ENCODE peak calls at places on chromosomes 3 and 15, in four cellular contexts. J is PC-9, O is fibroblast of lung, S is GM23338. W is an unnamed sample.

GRCh38 chr3:185813691-185814215 is 11.1 kb downstream of the IGF2BP2 start:
- DNase-seq in J (no peak), S (peak; percentile 84), O (peak; percentile 93), W (no peak)

GRCh38 chr15:81419304-81419943 is 45.4 kb upstream of the TMC3 start:
- DNase-seq in O (peak; percentile 56), S (peak; percentile 83), J (no peak), W (peak; percentile 77)

GRCh38 chr3:54358969-54359648 is 236.8 kb downstream of the CACNA2D3 start:
- DNase-seq in O (no peak), S (no peak), J (no peak), W (no peak)

GRCh38 chr3:196666001-196666867 is 26.7 kb downstream of the NRROS start:
- DNase-seq in O (peak; percentile 75), S (peak; percentile 83), J (peak; percentile 74), W (peak; percentile 85)

GRCh38 chr3:51637144-51637940 is 33.7 kb upstream of the TEX264 start:
- DNase-seq in S (no peak), J (peak; percentile 71), O (no peak), W (no peak)

GRCh38 chr3:139538733-139539132 is 809 bp downstream of the RBP1 start:
- DNase-seq in S (peak; percentile 54), J (no peak), O (peak; percentile 84), W (no peak)

GRCh38 chr3:128297401-128298138 is 144.3 kb downstream of the EEFSEC start:
- DNase-seq in J (peak; percentile 82), O (no peak), S (no peak), W (peak; percentile 54)

GRCh38 chr3:17891139-17891850 is 148.9 kb upstream of the TBC1D5 start:
- DNase-seq in S (no peak), O (peak; percentile 61), J (no peak), W (no peak)

GRCh38 chr3:42772670-42773408 is at the start of gene CCDC13:
- DNase-seq in S (peak; percentile 98), J (no peak), O (peak; percentile 89), W (peak; percentile 85)

GRCh38 chr3:197847866-197848401 is 56.9 kb downstream of the LRCH3 start:
- DNase-seq in S (no peak), O (no peak), J (no peak), W (peak; percentile 52)

GRCh38 chr3:119145500-119146167 is at the start of gene TEX55:
- DNase-seq in S (peak; percentile 83), O (peak; percentile 37), J (no peak), W (peak; percentile 66)

GRCh38 chr3:166190360-166190759 is 353.1 kb upstream of the BCHE start:
- DNase-seq in J (no peak), O (peak; percentile 80), S (peak; percentile 7), W (no peak)

GRCh38 chr15:74136584-74137543 is 6.5 kb downstream of the ISLR2 start:
- DNase-seq in J (no peak), O (peak; percentile 5), S (peak; percentile 38), W (peak; percentile 41)

GRCh38 chr3:159200176-159200575 is 398.3 kb downstream of the MFSD1 start:
- DNase-seq in S (no peak), J (peak; percentile 86), O (peak; percentile 97), W (no peak)

GRCh38 chr3:173548261-173548660 is 150.7 kb downstream of the NLGN1 start:
- DNase-seq in S (no peak), J (no peak), O (no peak), W (no peak)

GRCh38 chr3:23396746-23397145 is 193.6 kb downstream of the UBE2E2 start:
- DNase-seq in O (peak; percentile 10), S (no peak), J (no peak), W (no peak)

GRCh38 chr3:47108546-47108945 is 55.4 kb downstream of the SETD2 start:
- DNase-seq in O (peak; percentile 65), S (peak; percentile 85), J (no peak), W (no peak)

GRCh38 chr3:42490243-42490642 is 12.2 kb upstream of the VIPR1 start:
- DNase-seq in J (peak; percentile 97), S (no peak), O (peak; percentile 30), W (no peak)

GRCh38 chr3:56453027-56453426 is 15.2 kb downstream of the ERC2 start:
- DNase-seq in S (no peak), O (no peak), J (no peak), W (peak; percentile 16)

GRCh38 chr3:48595526-48596121 is 495 bp upstream of the COL7A1 start:
- DNase-seq in O (peak; percentile 89), S (peak; percentile 48), J (peak; percentile 86), W (peak; percentile 70)

GRCh38 chr3:47340866-47341265 is 40.0 kb upstream of the PTPN23 start:
- DNase-seq in O (no peak), J (no peak), S (no peak), W (no peak)

GRCh38 chr15:62637498-62637897 is 405.0 kb upstream of the TPM1 start:
- DNase-seq in S (no peak), O (peak; percentile 24), J (no peak), W (no peak)

GRCh38 chr15:85642693-85643058 is 152.0 kb downstream of the KLHL25 start:
- DNase-seq in S (no peak), O (peak; percentile 84), J (no peak), W (no peak)

GRCh38 chr3:121951291-121951690 is 57.1 kb downstream of the SLC15A2 start:
- DNase-seq in S (no peak), J (no peak), O (no peak), W (no peak)

GRCh38 chr3:45665101-45665572 is 24.1 kb upstream of the SACM1L start:
- DNase-seq in O (no peak), J (peak; percentile 46), S (peak; percentile 75), W (peak; percentile 28)

GRCh38 chr15:75042730-75043508 is 19.5 kb downstream of the PPCDC start:
- DNase-seq in J (peak; percentile 99), S (peak; percentile 70), O (peak; percentile 44), W (no peak)

GRCh38 chr15:33021806-33022389 is 172.6 kb downstream of the FMN1 start:
- DNase-seq in O (peak; percentile 52), S (peak; percentile 78), J (no peak), W (peak; percentile 66)

GRCh38 chr3:179166561-179167201 is 18.5 kb downstream of the PIK3CA start:
- DNase-seq in J (no peak), O (no peak), S (no peak), W (no peak)

GRCh38 chr3:125129512-125129962 is 73.7 kb upstream of the HEG1 start:
- DNase-seq in O (peak; percentile 100), S (no peak), J (peak; percentile 81), W (peak; percentile 94)

GRCh38 chr3:98596087-98596486 is 2.7 kb upstream of the CPOX start:
- DNase-seq in S (no peak), O (no peak), J (no peak), W (no peak)

GRCh38 chr15:78415284-78415683 is 22.7 kb upstream of the IREB2 start:
- DNase-seq in J (no peak), O (peak; percentile 18), S (peak; percentile 71), W (peak; percentile 59)

GRCh38 chr3:106610362-106610997 is 741.7 kb upstream of the CBLB start:
- DNase-seq in J (no peak), O (peak; percentile 62), S (no peak), W (no peak)

GRCh38 chr3:127671523-127672428 is 976 bp upstream of the ABTB1 start:
- DNase-seq in O (peak; percentile 7), J (no peak), S (peak; percentile 32), W (peak; percentile 28)

GRCh38 chr15:69556344-69556743 is 103.7 kb downstream of the RPLP1 start:
- DNase-seq in J (no peak), O (no peak), S (no peak), W (no peak)

GRCh38 chr3:147419731-147420360 is 10.7 kb downstream of the ZIC1 start:
- DNase-seq in O (no peak), J (no peak), S (no peak), W (no peak)
- TF ChIP-seq EZH2 in O (no peak), J (no peak), S (peak; percentile 94), W (no peak)

GRCh38 chr3:126473292-126474168 is 2.2 kb downstream of the ZXDC start:
- DNase-seq in S (no peak), J (no peak), O (no peak), W (no peak)
- H3K4me3 ChIP-seq in S (peak overlapping the region; percentile 85), J (peak overlapping the region; percentile 96), O (no peak overlapping the region), W (peak overlapping the region; percentile 86)

DNA sequence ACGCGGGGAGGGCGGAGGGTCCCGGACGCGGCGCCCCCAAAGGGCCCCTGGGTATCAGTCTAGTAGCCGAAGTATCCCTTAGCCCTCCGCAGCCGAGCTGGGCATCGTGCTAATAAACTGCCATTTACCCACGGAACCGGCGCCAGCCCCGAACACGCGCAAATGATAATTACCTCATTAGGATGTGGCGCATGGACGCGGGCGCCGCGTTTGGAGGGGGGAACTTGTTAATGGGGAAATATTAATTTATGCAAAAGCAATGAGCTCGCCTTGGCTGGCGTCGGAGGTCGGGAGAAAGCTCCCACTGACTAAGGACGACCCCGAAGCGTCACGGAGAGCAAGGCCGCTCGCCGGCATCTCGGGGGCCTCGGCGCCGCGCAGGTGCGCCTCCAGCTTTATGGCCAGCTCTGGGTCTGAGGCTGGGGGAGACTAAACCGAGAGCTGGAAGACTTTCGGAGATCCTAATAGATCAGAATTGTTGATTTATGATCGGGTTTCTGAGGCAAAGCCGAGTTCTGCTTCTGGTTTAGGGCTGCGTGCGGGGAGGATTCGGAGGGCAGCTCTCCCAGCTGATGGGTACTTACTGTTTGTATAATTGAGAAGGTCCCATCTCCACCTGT is 474 bp upstream of the FEZF2 start:
- DNase-seq in O (no peak), S (peak; percentile 26), J (no peak), W (no peak)
- TF ChIP-seq EZH2 in O (peak; percentile 95), S (no peak), J (no peak), W (peak; percentile 61)

DNA sequence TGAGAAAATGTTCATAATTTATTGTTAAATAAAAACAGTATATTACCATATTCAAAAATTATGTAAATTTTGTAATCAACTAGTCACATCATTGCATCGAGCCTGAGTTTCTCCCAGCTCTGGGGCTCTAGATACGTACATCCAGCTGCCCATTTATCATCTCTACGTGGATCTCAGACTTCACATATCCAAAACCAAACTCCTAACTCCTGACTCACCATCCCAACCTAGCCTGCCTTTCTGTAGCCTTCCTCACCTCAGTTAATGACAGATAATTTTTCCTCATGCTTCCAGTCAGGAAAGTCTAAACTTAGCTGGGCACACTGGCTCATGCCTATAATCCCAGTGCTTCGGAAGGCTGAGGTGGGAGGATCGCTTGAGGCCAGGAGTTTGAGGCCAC is 194.8 kb downstream of the SSR3 start:
- DNase-seq in S (no peak), J (no peak), O (peak; percentile 90), W (no peak)
- H3K4me3 ChIP-seq in S (no peak overlapping the region), J (no peak overlapping the region), O (no peak overlapping the region), W (no peak overlapping the region)

DNA sequence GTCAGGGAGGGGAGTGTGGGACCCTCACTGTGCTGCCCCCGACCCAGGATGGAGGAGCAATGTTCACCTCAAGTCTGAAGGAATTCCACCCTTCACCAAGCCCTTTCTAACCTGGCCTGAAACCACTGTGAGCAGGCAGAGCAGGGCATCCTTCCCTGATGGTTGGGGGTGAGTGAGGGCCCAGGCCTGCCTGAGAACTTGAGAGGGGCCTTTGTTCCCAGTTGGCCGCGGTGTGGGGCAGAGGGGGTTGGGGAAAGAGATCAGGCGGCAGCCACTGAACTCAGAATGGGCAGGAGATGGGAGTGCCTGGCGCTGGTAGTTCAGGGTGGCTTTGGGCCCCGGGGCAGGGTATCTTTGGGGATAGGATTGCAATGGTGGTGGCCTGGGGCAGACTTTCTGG is 103.5 kb upstream of the RPL32 start:
- DNase-seq in J (no peak), O (no peak), S (peak; percentile 32), W (no peak)
- TF ChIP-seq EZH2 in J (no peak), O (no peak), S (no peak), W (no peak)

W was measured in A673.